ENCODE peak calls at places on chromosomes 2 and 18, in four cellular contexts. One of them, this sample, is unnamed.

GRCh38 chr2:207088839-207089238 is 76.9 kb downstream of the KLF7 start:
- DNase-seq in HepG2: no peak
- DNase-seq in H1: no peak
- DNase-seq in GM12878: no peak
- DNase-seq in this sample: no peak

GRCh38 chr18:32530947-32531651 is 60.4 kb upstream of the GAREM1 start:
- DNase-seq in HepG2: no peak
- DNase-seq in H1: no peak
- DNase-seq in GM12878: no peak
- DNase-seq in this sample: no peak

GRCh38 chr2:68302281-68302680 is 17.5 kb downstream of the CNRIP1 start:
- DNase-seq in HepG2: no peak
- DNase-seq in H1: no peak
- DNase-seq in GM12878: no peak
- DNase-seq in this sample: no peak

GRCh38 chr2:3868012-3868411 is 164.6 kb downstream of the DCDC2C start:
- DNase-seq in HepG2: no peak
- DNase-seq in H1: no peak
- DNase-seq in GM12878: no peak
- DNase-seq in this sample: no peak

GRCh38 chr2:86300496-86300895 is 36.9 kb downstream of the REEP1 start:
- DNase-seq in HepG2: no peak
- DNase-seq in H1: no peak
- DNase-seq in GM12878: no peak
- DNase-seq in this sample: no peak

GRCh38 chr18:76932026-76932819 is 109.9 kb downstream of the ZNF236 start:
- DNase-seq in HepG2: no peak
- DNase-seq in H1: no peak
- DNase-seq in GM12878: no peak
- DNase-seq in this sample: no peak

GRCh38 chr2:104834431-104834830 is 19.5 kb upstream of the POU3F3 start:
- DNase-seq in HepG2: no peak
- DNase-seq in H1: no peak
- DNase-seq in GM12878: no peak
- DNase-seq in this sample: no peak

GRCh38 chr18:7941533-7941932 is 374.4 kb downstream of the PTPRM start:
- DNase-seq in HepG2: no peak
- DNase-seq in H1: no peak
- DNase-seq in GM12878: no peak
- DNase-seq in this sample: no peak

GRCh38 chr18:48896875-48897511 is 53.8 kb downstream of the SMAD7 start:
- DNase-seq in HepG2: peak
- DNase-seq in H1: no peak
- DNase-seq in GM12878: peak
- DNase-seq in this sample: no peak

GRCh38 chr2:70962885-70963878 is 15.2 kb upstream of the ANKRD53 start:
- DNase-seq in HepG2: no peak
- DNase-seq in H1: no peak
- DNase-seq in GM12878: no peak
- DNase-seq in this sample: no peak

GRCh38 chr2:205714058-205714776 is 31.9 kb downstream of the NRP2 start:
- DNase-seq in HepG2: no peak
- DNase-seq in H1: no peak
- DNase-seq in GM12878: peak
- DNase-seq in this sample: no peak

GRCh38 chr2:47664817-47665216 is 118.1 kb upstream of the MSH6 start:
- DNase-seq in HepG2: no peak
- DNase-seq in H1: no peak
- DNase-seq in GM12878: no peak
- DNase-seq in this sample: no peak

GRCh38 chr2:230434677-230435324 is 18.8 kb downstream of the SP100 start:
- DNase-seq in HepG2: no peak
- DNase-seq in H1: no peak
- DNase-seq in GM12878: no peak
- DNase-seq in this sample: no peak

GRCh38 chr2:26344581-26345283 is 1.2 kb upstream of the SELENOI start:
- DNase-seq in HepG2: peak
- DNase-seq in H1: no peak
- DNase-seq in GM12878: no peak
- DNase-seq in this sample: peak

GRCh38 chr2:20590704-20591515 is 60.0 kb downstream of the HS1BP3 start:
- DNase-seq in HepG2: no peak
- DNase-seq in H1: no peak
- DNase-seq in GM12878: no peak
- DNase-seq in this sample: no peak

GRCh38 chr2:190867182-190867581 is 13.4 kb upstream of the GLS start:
- DNase-seq in HepG2: no peak
- DNase-seq in H1: no peak
- DNase-seq in GM12878: no peak
- DNase-seq in this sample: no peak

GRCh38 chr2:233486357-233486756 is 80.2 kb downstream of the USP40 start:
- DNase-seq in HepG2: no peak
- DNase-seq in H1: no peak
- DNase-seq in GM12878: no peak
- DNase-seq in this sample: no peak

GRCh38 chr18:73841661-73842060 is 306.0 kb downstream of the FBXO15 start:
- DNase-seq in HepG2: no peak
- DNase-seq in H1: no peak
- DNase-seq in GM12878: no peak
- DNase-seq in this sample: no peak

GRCh38 chr2:109247812-109248211 is 118.8 kb downstream of the SH3RF3 start:
- DNase-seq in HepG2: no peak
- DNase-seq in H1: no peak
- DNase-seq in GM12878: no peak
- DNase-seq in this sample: no peak

GRCh38 chr2:224417361-224417729 is 15.4 kb upstream of the FAM124B start:
- DNase-seq in HepG2: peak
- DNase-seq in H1: no peak
- DNase-seq in GM12878: no peak
- DNase-seq in this sample: peak

GRCh38 chr2:112181571-112182290 is 43.5 kb downstream of the FBLN7 start:
- DNase-seq in HepG2: no peak
- DNase-seq in H1: no peak
- DNase-seq in GM12878: no peak
- DNase-seq in this sample: no peak

GRCh38 chr2:86221066-86221684 is 21.9 kb downstream of the MRPL35 start:
- DNase-seq in HepG2: peak
- DNase-seq in H1: no peak
- DNase-seq in GM12878: no peak
- DNase-seq in this sample: peak

GRCh38 chr2:98378901-98379300 is 32.6 kb downstream of the CNGA3 start:
- DNase-seq in HepG2: no peak
- DNase-seq in H1: no peak
- DNase-seq in GM12878: no peak
- DNase-seq in this sample: no peak

GRCh38 chr2:182103531-182103930 is 117.9 kb downstream of the PPP1R1C start:
- DNase-seq in HepG2: no peak
- DNase-seq in H1: no peak
- DNase-seq in GM12878: no peak
- DNase-seq in this sample: peak

GRCh38 chr2:126467367-126468054 is 188.4 kb upstream of the GYPC start:
- DNase-seq in HepG2: no peak
- DNase-seq in H1: no peak
- DNase-seq in GM12878: no peak
- DNase-seq in this sample: no peak

GRCh38 chr2:209577376-209578357 is 153.8 kb downstream of the MAP2 start:
- DNase-seq in HepG2: peak
- DNase-seq in H1: no peak
- DNase-seq in GM12878: no peak
- DNase-seq in this sample: no peak

GRCh38 chr18:74902170-74902465 is 304.4 kb downstream of the ZNF407 start:
- DNase-seq in HepG2: no peak
- DNase-seq in H1: no peak
- DNase-seq in GM12878: no peak
- DNase-seq in this sample: no peak

GRCh38 chr18:74901347-74902169 is 303.9 kb downstream of the ZNF407 start:
- DNase-seq in HepG2: no peak
- DNase-seq in H1: no peak
- DNase-seq in GM12878: no peak
- DNase-seq in this sample: no peak

GRCh38 chr18:74905245-74905644 is 303.7 kb downstream of the PTGR3 start:
- DNase-seq in HepG2: no peak
- DNase-seq in H1: no peak
- DNase-seq in GM12878: no peak
- DNase-seq in this sample: no peak

DNA sequence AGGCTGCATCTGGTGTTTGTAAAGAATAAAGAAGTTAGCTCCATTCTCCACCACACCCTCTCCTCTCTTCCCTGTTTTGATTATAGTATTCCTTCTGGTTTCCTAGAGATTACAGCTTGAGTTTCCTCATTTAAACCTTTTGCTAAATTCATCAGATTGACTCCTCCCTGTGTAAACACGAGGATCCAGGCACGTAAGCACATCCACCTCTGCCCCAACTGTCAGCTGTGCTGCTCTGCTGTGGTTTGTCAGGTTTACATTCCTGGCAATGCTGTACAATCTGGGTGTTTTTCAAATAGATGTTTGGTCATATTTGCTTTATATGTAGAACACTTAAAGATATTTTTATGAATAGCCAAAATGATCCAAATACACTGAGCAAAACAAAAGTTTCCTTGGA is 302.8 kb downstream of the PTGR3 start:
- DNase-seq in HepG2: no peak
- DNase-seq in H1: no peak
- DNase-seq in GM12878: no peak
- DNase-seq in this sample: no peak
- TF ChIP-seq SUZ12 in HepG2: no peak
- TF ChIP-seq SUZ12 in H1: no peak
- TF ChIP-seq SUZ12 in GM12878: no peak
- TF ChIP-seq SUZ12 in this sample: no peak

GRCh38 chr2:64230540-64230939 is 86.3 kb upstream of the PELI1 start:
- DNase-seq in HepG2: no peak
- DNase-seq in H1: no peak
- DNase-seq in GM12878: no peak
- DNase-seq in this sample: no peak

GRCh38 chr2:64227603-64228125 is 83.4 kb upstream of the PELI1 start:
- DNase-seq in HepG2: no peak
- DNase-seq in H1: no peak
- DNase-seq in GM12878: no peak
- DNase-seq in this sample: no peak

GRCh38 chr2:64228126-64228678 is 84.0 kb upstream of the PELI1 start:
- DNase-seq in HepG2: peak
- DNase-seq in H1: peak
- DNase-seq in GM12878: peak
- DNase-seq in this sample: peak

GRCh38 chr2:64226611-64227010 is 82.4 kb upstream of the PELI1 start:
- DNase-seq in HepG2: no peak
- DNase-seq in H1: no peak
- DNase-seq in GM12878: no peak
- DNase-seq in this sample: no peak

DNA sequence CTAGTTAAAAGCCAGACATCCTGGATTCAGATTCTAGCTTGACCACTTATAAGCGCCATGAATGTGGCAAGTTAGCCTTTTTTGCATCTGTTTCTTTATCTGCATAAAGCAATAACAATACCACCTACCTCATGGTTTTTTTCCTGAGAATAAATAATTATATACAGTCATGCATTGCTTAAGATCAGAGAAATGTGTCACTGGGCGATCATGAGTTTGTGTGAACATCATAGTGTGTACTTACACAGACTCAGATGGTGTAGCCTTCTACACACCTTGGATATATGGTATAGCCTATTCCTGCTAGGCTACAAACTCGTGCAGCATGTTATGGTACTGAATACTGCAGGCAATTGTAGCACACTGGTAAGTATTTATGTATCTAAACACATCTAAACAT is 84.7 kb upstream of the PELI1 start:
- DNase-seq in HepG2: no peak
- DNase-seq in H1: no peak
- DNase-seq in GM12878: no peak
- DNase-seq in this sample: no peak
- H3K9ac ChIP-seq in HepG2: no peak
- H3K9ac ChIP-seq in H1: no peak
- H3K9ac ChIP-seq in GM12878: no peak
- H3K9ac ChIP-seq in this sample: peak

GRCh38 chr18:36388310-36388709 is 90.8 kb downstream of the FHOD3 start:
- DNase-seq in HepG2: no peak
- DNase-seq in H1: no peak
- DNase-seq in GM12878: no peak
- DNase-seq in this sample: no peak
- TF ChIP-seq SUZ12 in HepG2: no peak
- TF ChIP-seq SUZ12 in H1: no peak
- TF ChIP-seq SUZ12 in GM12878: no peak
- TF ChIP-seq SUZ12 in this sample: no peak

GRCh38 chr2:168212167-168212566 is 35.2 kb downstream of the STK39 start:
- DNase-seq in HepG2: no peak
- DNase-seq in H1: no peak
- DNase-seq in GM12878: no peak
- DNase-seq in this sample: no peak

GRCh38 chr2:168210898-168211570 is 36.4 kb downstream of the STK39 start:
- DNase-seq in HepG2: peak
- DNase-seq in H1: no peak
- DNase-seq in GM12878: no peak
- DNase-seq in this sample: no peak

GRCh38 chr2:168208652-168209051 is 38.7 kb downstream of the STK39 start:
- DNase-seq in HepG2: no peak
- DNase-seq in H1: no peak
- DNase-seq in GM12878: no peak
- DNase-seq in this sample: no peak

GRCh38 chr2:168211664-168212163 is 35.7 kb downstream of the STK39 start:
- DNase-seq in HepG2: no peak
- DNase-seq in H1: no peak
- DNase-seq in GM12878: no peak
- DNase-seq in this sample: no peak

GRCh38 chr2:168210216-168210897 is 37.0 kb downstream of the STK39 start:
- DNase-seq in HepG2: no peak
- DNase-seq in H1: no peak
- DNase-seq in GM12878: no peak
- DNase-seq in this sample: no peak
- H3K9ac ChIP-seq in HepG2: no peak
- H3K9ac ChIP-seq in H1: no peak
- H3K9ac ChIP-seq in GM12878: no peak
- H3K9ac ChIP-seq in this sample: no peak

DNA sequence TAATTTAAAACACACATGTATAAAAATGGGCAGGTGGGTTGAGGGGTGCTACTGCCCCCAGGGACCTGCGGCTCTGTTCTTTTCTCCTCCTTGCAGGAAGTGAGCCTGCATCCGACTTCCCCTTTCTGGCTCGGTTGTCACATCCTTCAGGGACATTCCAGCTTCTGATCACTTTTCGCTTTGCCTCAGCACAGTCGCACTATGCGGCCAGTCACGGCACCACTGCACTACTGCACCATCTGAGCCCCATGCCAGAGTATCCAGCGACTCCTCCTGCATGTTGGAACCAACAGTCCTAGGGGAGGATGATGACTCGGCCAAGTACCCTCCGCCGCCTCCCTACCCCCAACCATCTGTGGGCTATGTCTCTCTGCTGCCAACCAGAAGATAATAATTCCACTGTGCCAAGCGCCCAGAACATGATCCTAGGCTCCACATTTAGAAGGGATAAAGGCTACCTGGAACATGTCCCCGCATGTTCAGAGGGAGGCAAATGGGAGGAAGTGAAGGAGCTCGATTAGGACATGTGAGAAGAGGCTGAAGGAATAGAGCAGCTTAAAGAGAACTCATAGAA is 17.6 kb downstream of the CDC42EP3 start:
- DNase-seq in HepG2: no peak
- DNase-seq in H1: no peak
- DNase-seq in GM12878: peak
- DNase-seq in this sample: no peak
- TF ChIP-seq SUZ12 in HepG2: no peak
- TF ChIP-seq SUZ12 in H1: no peak
- TF ChIP-seq SUZ12 in GM12878: no peak
- TF ChIP-seq SUZ12 in this sample: no peak

This sample was measured in NT2/D1.